ENCODE peak calls at places on chromosomes 2 and 18, in nine cellular contexts. L is RPMI7951; G is Panc1; Q is COR-L47; B is activated CD8-positive, alpha-beta memory T cell treated with anti-CD3 and anti-CD28 coated beads for 1 hour; Y is NCI-H69; N is astrocyte of the spinal cord; O is Right ventricle myocardium superior; S is fibroblast of lung. W is an unnamed sample.

GRCh38 chr2:118148809-118149208 is 60.5 kb downstream of the INSIG2 start:
- DNase-seq in L (no peak), G (no peak), Q (no peak), B (no peak), Y (no peak), N (no peak), O (no peak), S (no peak), W (no peak)

GRCh38 chr18:3603460-3604259 is 153.7 kb downstream of the TGIF1 start:
- DNase-seq in L (peak), G (peak), Q (no peak), B (no peak), Y (peak), N (peak), O (no peak), S (peak), W (no peak)

GRCh38 chr18:49189772-49190171 is 239.0 kb upstream of the SMAD7 start:
- DNase-seq in L (no peak), G (no peak), Q (no peak), B (no peak), Y (no peak), N (no peak), O (no peak), S (peak), W (no peak)

GRCh38 chr2:187654535-187654934 is 100.3 kb upstream of the TFPI start:
- DNase-seq in L (peak), G (no peak), Q (peak), B (no peak), Y (peak), N (no peak), O (no peak), S (no peak), W (peak)

GRCh38 chr2:239903803-239904202 is 121.3 kb downstream of the NDUFA10 start:
- DNase-seq in L (no peak), G (no peak), Q (no peak), B (no peak), Y (no peak), N (no peak), O (peak), S (no peak), W (no peak)

GRCh38 chr2:37471104-37471503 is 126.7 kb downstream of the QPCT start:
- DNase-seq in L (no peak), G (no peak), Q (no peak), B (no peak), Y (no peak), N (no peak), O (no peak), S (no peak), W (no peak)

GRCh38 chr2:105294844-105295481 is 34.6 kb downstream of the TGFBRAP1 start:
- DNase-seq in L (peak), G (peak), Q (peak), B (no peak), Y (peak), N (peak), O (no peak), S (peak), W (peak)

GRCh38 chr2:67865871-67866386 is 196.9 kb downstream of the C1D start:
- DNase-seq in L (no peak), G (no peak), Q (no peak), B (no peak), Y (peak), N (no peak), O (no peak), S (no peak), W (no peak)

GRCh38 chr18:56538756-56539155 is 99.6 kb downstream of the TXNL1 start:
- DNase-seq in L (no peak), G (no peak), Q (no peak), B (no peak), Y (no peak), N (no peak), O (no peak), S (peak), W (no peak)

GRCh38 chr2:226125151-226125550 is 674.5 kb downstream of the IRS1 start:
- DNase-seq in L (no peak), G (no peak), Q (no peak), B (no peak), Y (no peak), N (no peak), O (no peak), S (no peak), W (no peak)

GRCh38 chr2:127455566-127456493 is 37.6 kb downstream of the PROC start:
- DNase-seq in L (no peak), G (no peak), Q (no peak), B (no peak), Y (peak), N (no peak), O (no peak), S (no peak), W (no peak)

GRCh38 chr18:79988925-79989361 is 580 bp upstream of the TXNL4A start:
- DNase-seq in L (peak), G (no peak), Q (no peak), B (no peak), Y (peak), N (peak), O (no peak), S (peak), W (peak)

GRCh38 chr18:67730884-67731283 is 214.4 kb upstream of the DSEL start:
- DNase-seq in L (peak), G (peak), Q (no peak), B (no peak), Y (no peak), N (peak), O (no peak), S (peak), W (no peak)

GRCh38 chr2:72803151-72803550 is 22.7 kb downstream of the EXOC6B start:
- DNase-seq in L (peak), G (no peak), Q (no peak), B (no peak), Y (no peak), N (peak), O (no peak), S (peak), W (no peak)

GRCh38 chr2:173109253-173110188 is 33.9 kb downstream of the MAP3K20 start:
- DNase-seq in L (peak), G (peak), Q (no peak), B (no peak), Y (no peak), N (peak), O (no peak), S (peak), W (peak)